ENCODE peak calls at places on chromosomes 6 and 20, in six cellular contexts. O is brain microvascular endothelial cell, X is ovary, E is A549, U is cardiac muscle cell, N is PC-3. H is an unnamed sample.

GRCh38 chr6:156731436-156731835 is 45.7 kb upstream of the ARID1B start:
- DNase-seq in X (no peak), O (peak; percentile 16), U (no peak), E (peak; percentile 12), N (peak; percentile 54), H (no peak)

GRCh38 chr20:15927893-15928650 is 645.2 kb downstream of the KIF16B start:
- DNase-seq in E (no peak), O (no peak), X (no peak), N (peak; percentile 38), U (no peak), H (no peak)

GRCh38 chr6:169380493-169380892 is 126.8 kb upstream of the THBS2 start:
- DNase-seq in O (no peak), X (no peak), N (no peak), E (no peak), U (no peak), H (no peak)

GRCh38 chr6:154602296-154602695 is 91.8 kb upstream of the CNKSR3 start:
- DNase-seq in E (no peak), X (no peak), N (no peak), U (no peak), O (no peak), H (no peak)

GRCh38 chr20:62321521-62321948 is 18.7 kb downstream of the ADRM1 start:
- DNase-seq in X (no peak), O (no peak), U (no peak), E (peak; percentile 83), N (peak; percentile 27), H (no peak)

GRCh38 chr20:41746635-41747034 is 128.5 kb upstream of the CHD6 start:
- DNase-seq in N (peak; percentile 7), X (no peak), U (no peak), O (no peak), E (no peak), H (no peak)

GRCh38 chr6:45619994-45620471 is 242.3 kb upstream of the SUPT3H start:
- DNase-seq in E (no peak), O (peak; percentile 35), X (no peak), N (no peak), U (no peak), H (no peak)

GRCh38 chr6:17224056-17224455 is 57.1 kb upstream of the RBM24 start:
- DNase-seq in E (no peak), O (no peak), X (no peak), U (no peak), N (no peak), H (no peak)

GRCh38 chr6:36392621-36393020 is 5.2 kb upstream of the ETV7 start:
- DNase-seq in O (no peak), X (no peak), E (no peak), U (no peak), N (no peak), H (no peak)

GRCh38 chr6:2412731-2413130 is 167.3 kb upstream of the GMDS start:
- DNase-seq in N (peak; percentile 52), X (no peak), E (no peak), O (peak; percentile 87), U (no peak), H (no peak)

GRCh38 chr6:22888147-22888831 is 318.9 kb downstream of the HDGFL1 start:
- DNase-seq in U (no peak), X (no peak), O (no peak), E (peak; percentile 25), N (peak; percentile 50), H (no peak)

GRCh38 chr6:131377112-131377511 is 195.9 kb upstream of the ARG1 start:
- DNase-seq in N (no peak), O (no peak), U (no peak), X (no peak), E (no peak), H (no peak)

GRCh38 chr6:2632368-2632767 is 118.4 kb downstream of the MYLK4 start:
- DNase-seq in U (no peak), N (no peak), X (no peak), E (no peak), O (no peak), H (no peak)

GRCh38 chr20:4812641-4813075 is 90.9 kb downstream of the PRND start:
- DNase-seq in E (no peak), X (no peak), O (no peak), N (no peak), U (no peak), H (no peak)

GRCh38 chr20:4812216-4812615 is 90.5 kb downstream of the PRND start:
- DNase-seq in E (no peak), N (no peak), X (no peak), O (no peak), U (no peak), H (no peak)

GRCh38 chr20:4810446-4811019 is 88.8 kb downstream of the PRND start:
- DNase-seq in E (no peak), N (no peak), O (no peak), U (no peak), X (no peak), H (no peak)

GRCh38 chr20:4811257-4811656 is 89.5 kb downstream of the PRND start:
- DNase-seq in X (no peak), O (no peak), N (no peak), U (no peak), E (no peak), H (no peak)

GRCh38 chr20:4811661-4812181 is 90.0 kb downstream of the PRND start:
- DNase-seq in E (no peak), U (no peak), X (no peak), O (no peak), N (no peak), H (no peak)
- TF ChIP-seq CTCF in E (no peak), U (no peak), X (no peak), O (no peak), N (no peak), H (no peak)

DNA sequence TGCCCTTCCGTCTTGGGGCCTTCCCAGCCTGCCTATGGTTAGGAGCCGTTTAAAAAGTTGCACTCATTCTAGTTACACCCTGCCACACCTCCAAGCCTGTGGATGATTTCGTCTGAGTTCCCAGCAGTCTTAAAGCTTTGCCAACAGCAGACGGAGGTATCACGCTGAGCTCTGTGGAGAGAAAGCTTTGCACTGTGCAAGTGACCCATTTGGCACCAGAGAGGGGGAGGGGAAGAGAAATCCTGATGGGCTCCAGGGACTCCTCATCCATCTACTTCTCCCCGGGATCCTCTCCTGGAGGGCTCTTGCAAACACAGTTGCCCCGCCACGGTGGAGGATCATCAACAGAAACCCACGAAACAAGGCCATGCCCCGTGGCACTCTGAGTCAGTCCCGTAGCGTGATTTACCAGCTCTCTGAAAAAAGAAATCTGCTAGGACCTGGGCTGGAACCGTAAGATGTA is 98.8 kb upstream of the CITED2 start:
- DNase-seq in U (no peak), X (peak; percentile 55), N (no peak), E (no peak), O (no peak), H (no peak)
- H3K4me3 ChIP-seq in U (no peak overlapping the region), X (no peak overlapping the region), N (no peak overlapping the region), E (no peak overlapping the region), O (no peak overlapping the region), H (no peak overlapping the region)

GRCh38 chr6:97282726-97283617 is at the start of gene MMS22L:
- DNase-seq in O (peak; percentile 92), X (peak; percentile 95), E (peak; percentile 88), U (peak; percentile 96), N (peak; percentile 91), H (peak; percentile 42)
- TF ChIP-seq CTCF in O (peak; percentile 3), X (no peak), E (no peak), U (no peak), N (no peak), H (no peak)

GRCh38 chr6:70957284-70957617 is 391 bp upstream of the B3GAT2 start:
- DNase-seq in N (no peak), X (no peak), E (no peak), O (no peak), U (no peak), H (no peak)
- H3K4me3 ChIP-seq in N (no peak overlapping the region), X (peak overlapping the region; percentile 40), E (no peak overlapping the region), O (peak overlapping the region; percentile 50), U (peak overlapping the region; percentile 35), H (peak overlapping the region; percentile 46)

DNA sequence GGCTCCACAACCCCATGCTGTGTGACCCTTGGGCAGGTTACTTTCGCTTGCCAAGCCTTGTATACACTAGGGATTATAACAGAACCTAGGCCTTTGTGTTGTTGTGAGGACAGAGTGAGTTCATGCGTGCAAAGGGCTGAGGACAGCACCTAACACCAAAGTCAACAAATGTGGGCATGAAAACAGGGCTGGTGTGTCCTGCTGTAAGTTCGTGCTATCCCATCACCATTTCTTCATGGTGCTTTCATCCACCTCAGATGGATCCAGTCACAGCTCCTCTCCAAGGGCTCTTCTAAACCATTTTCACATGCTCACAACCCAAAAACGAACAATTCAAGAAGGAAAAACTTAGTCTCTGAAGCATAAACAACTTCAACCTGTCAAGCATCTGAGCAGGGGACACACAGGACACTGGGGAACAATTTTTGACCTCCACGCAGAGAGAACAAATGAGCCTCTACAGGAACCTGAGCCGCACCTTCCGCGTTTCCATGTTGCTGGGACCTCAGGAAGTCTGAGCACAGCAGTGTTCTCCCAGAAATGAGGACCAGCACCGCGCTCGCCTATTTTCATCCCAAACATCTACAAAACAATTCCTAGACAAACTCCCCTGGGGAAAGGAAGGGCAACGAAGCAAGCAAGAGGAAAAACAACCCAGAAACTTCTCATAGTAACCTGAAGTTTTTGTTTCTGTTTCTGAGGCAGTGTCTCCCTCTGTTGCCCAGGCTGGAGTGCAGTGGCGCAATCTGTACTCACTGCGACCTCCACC is 3.1 kb downstream of the LRP11 start:
- DNase-seq in O (no peak), X (no peak), N (no peak), U (no peak), E (no peak), H (no peak)
- TF ChIP-seq CTCF in O (peak; percentile 39), X (no peak), N (peak; percentile 35), U (no peak), E (peak; percentile 12), H (no peak)

H was measured in AG04449.